ENCODE peak calls at places on chromosomes 4 and X, in four cellular contexts. V is astrocyte of the spinal cord; A is upper lobe of right lung; K is effector memory CD4-positive, alpha-beta T cell. S is an unnamed sample.

GRCh38 chrX:39725928-39726619 is 371.7 kb downstream of the BCOR start:
- DNase-seq in V (peak), A (no peak), K (no peak), S (no peak)

GRCh38 chr4:159946983-159947645 is 844.2 kb downstream of the RAPGEF2 start:
- DNase-seq in V (peak), A (no peak), K (no peak), S (peak)

GRCh38 chr4:163694385-163694784 is 199.9 kb downstream of the TMA16 start:
- DNase-seq in A (no peak), K (no peak), V (peak), S (no peak)

GRCh38 chr4:17587094-17587822 is 10.3 kb downstream of the LAP3 start:
- DNase-seq in A (no peak), V (peak), K (no peak), S (no peak)

GRCh38 chr4:17597517-17597916 is 16.9 kb upstream of the MED28 start:
- DNase-seq in V (no peak), K (no peak), A (no peak), S (no peak)

GRCh38 chr4:38621004-38621684 is 42.9 kb upstream of the KLF3 start:
- DNase-seq in A (no peak), K (no peak), V (no peak), S (no peak)

GRCh38 chr4:151361966-151362365 is 36.6 kb upstream of the SH3D19 start:
- DNase-seq in K (no peak), A (no peak), V (no peak), S (no peak)

GRCh38 chr4:10032625-10033024 is 11.3 kb upstream of the SLC2A9 start:
- DNase-seq in V (no peak), A (no peak), K (no peak), S (no peak)

GRCh38 chr4:155582971-155583437 is 83.6 kb upstream of the GUCY1A1 start:
- DNase-seq in V (peak), A (no peak), K (no peak), S (peak)

GRCh38 chrX:41559662-41560061 is 112.5 kb downstream of the NYX start:
- DNase-seq in A (no peak), V (peak), K (no peak), S (no peak)

GRCh38 chrX:40444798-40445496 is 135.8 kb upstream of the ATP6AP2 start:
- DNase-seq in K (no peak), V (no peak), A (no peak), S (no peak)

GRCh38 chr4:141702472-141703182 is 66.2 kb downstream of the IL15 start:
- DNase-seq in K (no peak), V (peak), A (no peak), S (peak)

GRCh38 chr4:88191404-88191803 is 33.0 kb upstream of the ABCG2 start:
- DNase-seq in K (no peak), V (no peak), A (no peak), S (no peak)

GRCh38 chr4:34271479-34272355 is 1972.6 kb downstream of the ARAP2 start:
- DNase-seq in A (no peak), K (no peak), V (no peak), S (no peak)

GRCh38 chr4:135256111-135256510 is 1054.5 kb upstream of the PABPC4L start:
- DNase-seq in A (no peak), V (peak), K (no peak), S (no peak)

GRCh38 chr4:156547439-156547838 is 424.2 kb downstream of the PDGFC start:
- DNase-seq in K (no peak), A (no peak), V (peak), S (no peak)

GRCh38 chrX:13937370-13938052 is 92.2 kb downstream of the GEMIN8 start:
- DNase-seq in V (peak), A (no peak), K (no peak), S (no peak)

GRCh38 chr4:163665521-163666334 is 171.2 kb downstream of the TMA16 start:
- DNase-seq in A (no peak), V (no peak), K (no peak), S (no peak)

GRCh38 chrX:9315086-9315485 is 149.8 kb upstream of the TBL1X start:
- DNase-seq in V (no peak), A (no peak), K (no peak), S (no peak)

GRCh38 chr4:149987330-149987751 is 90.9 kb upstream of the DCLK2 start:
- DNase-seq in V (peak), A (no peak), K (no peak), S (no peak)

GRCh38 chrX:3271485-3272186 is 74.8 kb downstream of the MXRA5 start:
- DNase-seq in A (no peak), K (no peak), V (peak), S (no peak)

GRCh38 chrX:49177873-49178480 is 6.3 kb downstream of the PLP2 start:
- DNase-seq in K (no peak), A (no peak), V (no peak), S (no peak)

S was measured in Jurkat, Clone E6-1.